ENCODE peak calls at places on chromosomes 1 and 21, in five cellular contexts. D, J, W, L and P are unnamed samples.
A peak's percentile ranks its signal among the peaks of the same experiment; 100 is the strongest.

GRCh38 chr1:44405041-44405803 is at the start of gene RNF220:
- DNase-seq in W (peak; percentile 83), D (peak; percentile 78), L (peak; percentile 32), J (no peak), P (peak; percentile 82)

GRCh38 chr1:34785875-34786470 is 5.0 kb downstream of the GJB3 start:
- DNase-seq in W (no peak), L (no peak), J (no peak), D (no peak), P (no peak)

GRCh38 chr1:27602510-27603319 is 1.2 kb downstream of the AHDC1 start:
- DNase-seq in D (no peak), J (no peak), L (no peak), W (no peak), P (no peak)

GRCh38 chr1:59985901-59986735 is 59.5 kb upstream of the CYP2J2 start:
- DNase-seq in J (no peak), L (no peak), W (no peak), D (no peak), P (no peak)

GRCh38 chr1:29323636-29324035 is 87.3 kb downstream of the PTPRU start:
- DNase-seq in W (no peak), L (no peak), J (no peak), D (no peak), P (no peak)

GRCh38 chr21:31382060-31382459 is 38.0 kb upstream of the TIAM1 start:
- DNase-seq in J (no peak), L (no peak), W (no peak), D (no peak), P (no peak)

GRCh38 chr1:191592111-191592510 is 566.2 kb upstream of the RGS18 start:
- DNase-seq in D (no peak), L (no peak), W (no peak), J (no peak), P (no peak)

GRCh38 chr1:112735752-112736151 is 20.6 kb upstream of the PPM1J start:
- DNase-seq in L (peak; percentile 59), W (peak; percentile 88), J (no peak), D (no peak), P (no peak)

GRCh38 chr1:15326691-15327530 is 79.9 kb downstream of the FHAD1 start:
- DNase-seq in W (no peak), D (peak; percentile 50), L (no peak), J (no peak), P (no peak)

GRCh38 chr1:152926091-152926490 is 17.7 kb downstream of the IVL start:
- DNase-seq in L (peak; percentile 24), W (no peak), D (no peak), J (no peak), P (no peak)

GRCh38 chr1:77975907-77976306 is 3.0 kb downstream of the FUBP1 start:
- DNase-seq in L (no peak), D (no peak), W (peak; percentile 12), J (no peak), P (no peak)

GRCh38 chr1:31476891-31477846 is 64.2 kb downstream of the SERINC2 start:
- DNase-seq in D (no peak), W (peak; percentile 6), J (no peak), L (peak; percentile 83), P (no peak)

GRCh38 chr1:36160949-36161485 is 5.1 kb downstream of the MAP7D1 start:
- DNase-seq in D (no peak), W (peak; percentile 71), J (no peak), L (no peak), P (peak; percentile 84)
- H3K9ac ChIP-seq in D (peak overlapping the region; percentile 51), W (peak overlapping the region; percentile 90), J (peak overlapping the region; percentile 70), L (peak overlapping the region; percentile 17), P (peak overlapping the region; percentile 41)

GRCh38 chr21:37455504-37455911 is 88.9 kb downstream of the DYRK1A start:
- DNase-seq in J (no peak), L (peak; percentile 29), D (no peak), W (peak; percentile 55), P (no peak)

GRCh38 chr21:37451446-37451845 is 84.9 kb downstream of the DYRK1A start:
- DNase-seq in W (no peak), L (no peak), J (no peak), D (no peak), P (no peak)

GRCh38 chr21:37452222-37452621 is 85.6 kb downstream of the DYRK1A start:
- DNase-seq in J (no peak), W (peak; percentile 97), D (no peak), L (no peak), P (no peak)

GRCh38 chr21:37454869-37455503 is 88.4 kb downstream of the DYRK1A start:
- DNase-seq in L (peak; percentile 8), D (no peak), W (no peak), J (no peak), P (no peak)

DNA sequence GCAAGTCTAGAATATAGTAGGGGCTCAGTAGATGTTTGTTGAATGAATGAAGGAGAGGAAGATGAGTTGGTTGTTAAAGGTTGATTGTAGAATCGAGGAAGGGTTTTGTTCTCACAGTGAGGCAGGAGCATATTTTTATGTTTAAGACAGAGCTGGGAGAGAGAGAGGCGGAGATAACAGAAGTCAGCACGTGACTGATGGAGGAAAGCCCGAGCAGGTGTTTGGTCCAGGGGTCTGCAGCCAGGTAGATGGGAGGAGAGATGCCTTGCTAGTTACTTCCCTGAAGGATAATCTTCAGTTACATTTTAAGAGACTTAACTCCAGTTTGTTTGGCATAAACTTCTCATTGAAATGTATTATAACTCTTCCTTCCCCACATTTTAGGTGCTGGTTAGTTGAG is 86.8 kb downstream of the DYRK1A start:
- DNase-seq in J (no peak), L (no peak), W (no peak), D (no peak), P (no peak)
- H3K79me1 ChIP-seq in J (peaks cover 17% of the 10 kb centered on the region), L (no peaks in the 10 kb centered on the region), W (peaks cover 7% of the 10 kb centered on the region), D (peaks cover 8% of the 10 kb centered on the region), P (no peaks in the 10 kb centered on the region)

GRCh38 chr1:21308847-21309652 is 18.8 kb upstream of the ECE1 start:
- DNase-seq in W (peak; percentile 48), D (no peak), J (no peak), L (no peak), P (no peak)

GRCh38 chr1:21305900-21306189 is 15.6 kb upstream of the ECE1 start:
- DNase-seq in D (no peak), W (no peak), L (no peak), J (no peak), P (no peak)

GRCh38 chr1:21307663-21308062 is 17.4 kb upstream of the ECE1 start:
- DNase-seq in L (no peak), J (no peak), D (no peak), W (no peak), P (peak; percentile 70)

GRCh38 chr1:21307210-21307609 is 16.9 kb upstream of the ECE1 start:
- DNase-seq in L (no peak), J (no peak), W (peak; percentile 12), D (no peak), P (no peak)

GRCh38 chr1:21308330-21308729 is 18.1 kb upstream of the ECE1 start:
- DNase-seq in D (no peak), W (peak; percentile 34), J (no peak), L (no peak), P (no peak)
- H2BK12ac ChIP-seq in D (no peak overlapping the region), W (peak overlapping the region; percentile 66), J (peak overlapping the region; percentile 78), L (no peak overlapping the region), P (no peak overlapping the region)

DNA sequence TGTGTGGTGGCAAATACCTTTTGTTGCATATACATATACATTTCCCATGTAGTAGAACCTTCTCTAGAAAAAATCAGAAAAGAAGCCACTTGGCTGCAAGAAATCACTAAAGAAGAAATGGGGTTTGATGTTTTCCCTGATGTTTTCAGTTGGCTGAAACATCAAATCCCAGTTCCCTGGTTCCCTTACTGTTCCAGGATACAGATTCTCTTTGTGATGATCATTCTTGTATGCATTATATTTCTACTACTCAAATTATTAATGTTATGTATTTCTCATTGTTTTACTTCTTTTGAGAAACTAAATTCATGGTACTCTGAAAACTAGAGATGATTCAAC is 7.6 kb downstream of the RNU1-2 start:
- DNase-seq in W (no peak), J (no peak), L (no peak), D (no peak), P (no peak)
- H3K9ac ChIP-seq in W (peak overlapping the region; percentile 96), J (no peak overlapping the region), L (no peak overlapping the region), D (no peak overlapping the region), P (no peak overlapping the region)

DNA sequence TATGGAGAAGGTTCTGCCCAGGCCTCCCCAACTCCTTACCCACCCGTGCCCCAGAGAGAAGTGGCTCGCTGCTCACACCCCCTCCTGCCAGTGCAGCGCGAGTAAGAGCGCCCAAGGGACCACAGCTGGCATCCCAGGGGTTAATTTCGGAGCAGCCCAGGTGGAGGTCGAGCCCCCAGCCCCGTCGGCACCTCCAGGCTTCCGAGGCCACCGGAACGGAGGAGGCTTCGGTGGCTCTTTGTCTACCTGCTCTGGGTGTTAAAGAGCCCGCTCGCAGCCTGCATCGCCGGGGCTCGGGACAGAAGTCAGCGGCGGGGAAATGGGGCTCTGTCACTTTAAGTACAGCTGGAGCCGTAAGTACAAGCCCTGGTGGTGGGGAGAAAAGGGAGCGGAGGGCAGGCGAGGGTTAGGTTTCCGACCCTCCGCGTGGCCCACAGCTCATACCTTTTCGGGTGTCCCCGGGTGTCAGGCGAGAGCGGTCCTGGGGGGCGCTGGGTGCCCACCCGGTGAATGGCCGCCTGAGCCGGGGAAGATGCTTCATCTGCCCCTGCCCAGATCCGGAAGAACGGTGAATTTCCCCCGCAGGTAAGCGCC is 89.4 kb upstream of the IPO9 start:
- DNase-seq in W (peak; percentile 61), L (no peak), D (no peak), J (no peak), P (peak; percentile 74)
- H3K79me1 ChIP-seq in W (peaks cover 42% of the 10 kb centered on the region), L (peaks cover 9% of the 10 kb centered on the region), D (no peaks in the 10 kb centered on the region), J (peaks cover 6% of the 10 kb centered on the region), P (no peaks in the 10 kb centered on the region)

GRCh38 chr1:181562395-181562794 is 79.1 kb downstream of the CACNA1E start:
- DNase-seq in D (no peak), W (no peak), J (no peak), L (no peak), P (no peak)
- H2BK12ac ChIP-seq in D (no peak overlapping the region), W (no peak overlapping the region), J (no peak overlapping the region), L (no peak overlapping the region), P (no peak overlapping the region)

GRCh38 chr21:37710555-37711293 is 205.5 kb downstream of the KCNJ6 start:
- DNase-seq in J (no peak), L (peak; percentile 41), W (peak; percentile 90), D (no peak), P (no peak)

GRCh38 chr21:37711294-37711844 is 204.9 kb downstream of the KCNJ6 start:
- DNase-seq in W (peak; percentile 66), D (no peak), J (no peak), L (no peak), P (no peak)

GRCh38 chr21:37717534-37717933 is 198.7 kb downstream of the KCNJ6 start:
- DNase-seq in D (no peak), W (no peak), L (no peak), J (no peak), P (no peak)

DNA sequence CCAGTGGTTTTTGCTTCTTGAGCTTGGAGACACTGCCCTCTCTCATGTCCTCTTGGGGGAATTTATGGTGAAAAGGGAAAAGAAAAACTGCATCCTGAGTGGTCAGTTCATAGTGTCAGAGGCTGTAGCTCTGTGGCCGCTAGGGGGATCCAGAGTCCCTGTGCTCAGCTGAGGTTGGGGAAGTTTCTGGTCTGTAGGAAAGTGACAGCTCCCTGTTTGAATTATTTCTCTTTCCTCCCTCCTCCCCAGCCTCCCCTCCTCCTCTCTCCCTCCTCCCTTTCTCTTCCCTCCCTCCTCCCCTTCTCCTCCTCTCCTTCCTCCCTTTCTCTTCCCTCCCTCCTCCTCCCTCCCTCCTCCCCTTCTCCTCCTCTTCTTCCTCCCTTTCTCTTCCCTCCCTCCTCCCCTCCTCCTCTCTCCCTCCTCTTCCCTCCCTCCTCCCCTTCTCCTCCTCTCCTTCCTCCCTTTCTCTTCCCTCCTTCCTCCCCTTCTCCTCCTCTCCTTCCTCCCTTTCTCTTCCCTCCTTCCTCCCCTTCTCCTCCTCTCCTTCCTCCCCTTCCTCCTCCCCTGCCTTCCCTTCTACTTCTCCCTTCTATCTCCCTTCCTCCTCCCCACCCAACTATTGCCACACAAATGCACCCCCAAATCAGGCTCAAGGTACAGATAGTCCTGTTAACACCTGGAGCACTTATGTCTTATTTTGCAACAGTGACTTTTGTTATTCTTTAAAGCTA is 203.9 kb downstream of the KCNJ6 start:
- DNase-seq in D (peak; percentile 61), L (peak; percentile 61), J (peak; percentile 41), W (peak; percentile 85), P (peak; percentile 76)
- H3K9ac ChIP-seq in D (no peak overlapping the region), L (no peak overlapping the region), J (no peak overlapping the region), W (peak overlapping the region; percentile 67), P (no peak overlapping the region)